ENCODE peak calls at places on chromosome 15, in eight cellular contexts. G, N, I, H, R, S, B and Z are unnamed samples.

GRCh38 chr15:73982251-73982962 is 9.7 kb downstream of the STOML1 start:
- DNase-seq in B (peak; percentile 93), H (no peak), G (peak; percentile 88), I (no peak), N (no peak), S (no peak), R (peak; percentile 95), Z (no peak)

GRCh38 chr15:69755571-69756310 is 303.1 kb downstream of the RPLP1 start:
- DNase-seq in B (peak; percentile 54), I (no peak), G (peak; percentile 48), S (peak; percentile 65), H (no peak), R (peak; percentile 12), N (no peak), Z (no peak)

GRCh38 chr15:74499366-74499765 is 38.4 kb upstream of the UBL7 start:
- DNase-seq in I (no peak), H (no peak), B (no peak), N (no peak), S (no peak), G (no peak), R (no peak), Z (no peak)

GRCh38 chr15:50353251-50353998 is 1.6 kb downstream of the GABPB1 start:
- DNase-seq in H (no peak), B (peak; percentile 97), I (no peak), N (no peak), G (peak; percentile 95), R (peak; percentile 82), S (no peak), Z (no peak)

GRCh38 chr15:40762919-40763800 is 708 bp upstream of the GCHFR start:
- DNase-seq in I (peak; percentile 57), S (peak; percentile 36), G (peak; percentile 55), N (peak; percentile 55), H (peak; percentile 31), B (peak; percentile 33), R (peak; percentile 59), Z (peak; percentile 88)

GRCh38 chr15:88331291-88331690 is 74.8 kb upstream of the NTRK3 start:
- DNase-seq in H (peak; percentile 32), B (peak; percentile 15), S (peak; percentile 14), R (peak; percentile 41), N (peak; percentile 20), I (peak; percentile 84), G (no peak), Z (peak; percentile 72)

GRCh38 chr15:36362508-36362907 is 216.9 kb upstream of the CDIN1 start:
- DNase-seq in S (no peak), H (no peak), N (no peak), R (peak; percentile 44), B (peak; percentile 84), I (no peak), G (peak; percentile 74), Z (no peak)

GRCh38 chr15:38696120-38696727 is 131.6 kb upstream of the RASGRP1 start:
- DNase-seq in B (peak; percentile 47), S (peak; percentile 58), N (no peak), G (peak; percentile 59), R (peak; percentile 63), H (no peak), I (no peak), Z (no peak)

GRCh38 chr15:58980351-58980939 is 7.0 kb upstream of the RNF111 start:
- DNase-seq in B (peak; percentile 64), H (no peak), R (peak; percentile 39), I (no peak), S (no peak), N (peak; percentile 7), G (peak; percentile 45), Z (no peak)

GRCh38 chr15:88638626-88639372 is at the start of gene ISG20:
- DNase-seq in S (peak; percentile 96), N (peak; percentile 42), G (peak; percentile 99), R (peak; percentile 98), B (peak; percentile 98), H (peak; percentile 58), I (peak; percentile 77), Z (peak; percentile 95)

GRCh38 chr15:73346735-73347312 is 21.9 kb downstream of the HCN4 start:
- DNase-seq in B (peak; percentile 12), N (no peak), H (peak; percentile 12), I (peak; percentile 69), S (peak; percentile 63), R (peak; percentile 30), G (peak; percentile 11), Z (peak; percentile 67)

GRCh38 chr15:63501256-63502089 is 2.9 kb upstream of the USP3 start:
- DNase-seq in R (peak; percentile 89), G (peak; percentile 93), S (no peak), I (peak; percentile 16), N (no peak), B (peak; percentile 99), H (no peak), Z (peak; percentile 52)

GRCh38 chr15:25245801-25246622 is 192.8 kb downstream of the UBE3A start:
- DNase-seq in I (no peak), N (no peak), B (no peak), G (no peak), R (no peak), H (no peak), S (no peak), Z (no peak)

GRCh38 chr15:76994001-76994400 is 925 bp upstream of the PSTPIP1 start:
- DNase-seq in I (no peak), R (peak; percentile 9), S (peak; percentile 58), H (no peak), B (no peak), G (no peak), N (no peak), Z (no peak)

GRCh38 chr15:96328101-96328958 is 2.2 kb upstream of the NR2F2 start:
- DNase-seq in H (no peak), R (peak; percentile 64), B (peak; percentile 44), S (no peak), G (peak; percentile 58), I (no peak), N (no peak), Z (no peak)

GRCh38 chr15:38648116-38648843 is 83.7 kb upstream of the RASGRP1 start:
- DNase-seq in H (no peak), G (no peak), B (no peak), N (no peak), R (no peak), S (no peak), I (no peak), Z (no peak)

GRCh38 chr15:48547305-48547704 is 98.2 kb downstream of the FBN1 start:
- DNase-seq in H (no peak), I (no peak), B (peak; percentile 54), G (peak; percentile 89), R (peak; percentile 67), S (no peak), N (no peak), Z (no peak)

GRCh38 chr15:35606345-35606744 is 60.4 kb upstream of the DPH6 start:
- DNase-seq in H (no peak), I (no peak), B (no peak), G (no peak), N (no peak), S (no peak), R (no peak), Z (no peak)

GRCh38 chr15:70493787-70494514 is 269.4 kb downstream of the UACA start:
- DNase-seq in H (no peak), R (peak; percentile 42), S (no peak), B (no peak), I (no peak), N (no peak), G (peak; percentile 61), Z (peak; percentile 78)

GRCh38 chr15:63234479-63234878 is 42.9 kb upstream of the APH1B start:
- DNase-seq in G (peak; percentile 83), R (peak; percentile 56), H (no peak), B (peak; percentile 79), N (no peak), S (no peak), I (no peak), Z (no peak)

GRCh38 chr15:83066034-83066760 is 855 bp downstream of the BTBD1 start:
- DNase-seq in H (no peak), R (peak; percentile 31), B (no peak), S (no peak), N (no peak), I (no peak), G (no peak), Z (peak; percentile 9)

GRCh38 chr15:78691873-78692421 is 50.9 kb upstream of the CHRNB4 start:
- DNase-seq in R (no peak), I (no peak), B (no peak), H (no peak), N (no peak), G (no peak), S (no peak), Z (no peak)

GRCh38 chr15:64792282-64792681 is 16.9 kb upstream of the RBPMS2 start:
- DNase-seq in G (no peak), I (no peak), B (peak; percentile 35), R (no peak), N (no peak), S (no peak), H (no peak), Z (no peak)

GRCh38 chr15:94242257-94242656 is 10.9 kb downstream of the MCTP2 start:
- DNase-seq in N (no peak), H (no peak), I (no peak), G (no peak), S (no peak), B (no peak), R (no peak), Z (no peak)

GRCh38 chr15:31359722-31360111 is 33.1 kb downstream of the KLF13 start:
- DNase-seq in G (no peak), R (no peak), B (no peak), N (no peak), I (no peak), S (no peak), H (no peak), Z (no peak)

GRCh38 chr15:87031545-87032230 is 952.0 kb downstream of the AGBL1 start:
- DNase-seq in R (no peak), S (no peak), H (no peak), N (no peak), B (no peak), G (no peak), I (no peak), Z (no peak)

GRCh38 chr15:101110681-101111569 is 140.9 kb downstream of the CHSY1 start:
- DNase-seq in G (no peak), I (no peak), N (no peak), S (no peak), R (no peak), H (no peak), B (no peak), Z (no peak)

GRCh38 chr15:27842526-27842925 is 256.6 kb downstream of the OCA2 start:
- DNase-seq in H (no peak), I (no peak), G (no peak), B (peak; percentile 16), R (no peak), N (no peak), S (no peak), Z (no peak)

GRCh38 chr15:56978898-56979662 is 60.6 kb downstream of the TCF12 start:
- DNase-seq in S (no peak), G (peak; percentile 80), N (no peak), R (peak; percentile 78), B (peak; percentile 63), H (no peak), I (no peak), Z (no peak)

GRCh38 chr15:68230157-68231100 is 901 bp upstream of the CLN6 start:
- DNase-seq in H (no peak), G (peak; percentile 7), N (no peak), B (peak; percentile 72), R (peak; percentile 27), S (no peak), I (peak; percentile 4), Z (no peak)